ENCODE peak calls at places on chromosomes 16 and 17, in five cellular contexts. I is colonic mucosa, R is endothelial cell of umbilical vein, B is cardiac muscle cell, P is tibial artery. L is an unnamed sample.

GRCh38 chr16:87416826-87417471 is 24.8 kb downstream of the MAP1LC3B start:
- DNase-seq in I (peak), R (peak), B (no peak), P (peak), L (no peak)

GRCh38 chr16:66878067-66878466 is 2.2 kb upstream of the PDP2 start:
- DNase-seq in I (no peak), R (no peak), B (no peak), P (no peak), L (no peak)

GRCh38 chr17:43601280-43602050 is 55.3 kb upstream of the ETV4 start:
- DNase-seq in I (no peak), R (peak), B (no peak), P (peak), L (no peak)

GRCh38 chr16:23505942-23506605 is 4.2 kb downstream of the GGA2 start:
- DNase-seq in I (no peak), R (no peak), B (no peak), P (no peak), L (no peak)

GRCh38 chr17:78527345-78527744 is 49.9 kb downstream of the DNAH17 start:
- DNase-seq in I (no peak), R (no peak), B (no peak), P (no peak), L (no peak)

GRCh38 chr16:49620158-49620867 is 235.6 kb downstream of the ZNF423 start:
- DNase-seq in I (peak), R (peak), B (peak), P (peak), L (no peak)

GRCh38 chr17:19021622-19022083 is 17.1 kb upstream of the FAM83G start:
- DNase-seq in I (no peak), R (no peak), B (no peak), P (no peak), L (no peak)

GRCh38 chr16:58963479-58963878 is 229.4 kb upstream of the GOT2 start:
- DNase-seq in I (no peak), R (no peak), B (no peak), P (no peak), L (no peak)

GRCh38 chr16:66916518-66916917 is 2.2 kb downstream of the CDH16 start:
- DNase-seq in I (no peak), R (no peak), B (no peak), P (no peak), L (no peak)

GRCh38 chr17:40646791-40647548 is 648 bp downstream of the SMARCE1 start:
- DNase-seq in I (no peak), R (peak), B (peak), P (no peak), L (no peak)

GRCh38 chr16:69105501-69106361 is at the start of gene HAS3:
- DNase-seq in I (peak), R (peak), B (peak), P (no peak), L (peak)
- TF ChIP-seq CTCF in I (no peak), R (peak), B (peak), P (no peak), L (peak)

GRCh38 chr16:9109255-9109654 is 17.8 kb downstream of the HAPSTR1 start:
- DNase-seq in I (no peak), R (no peak), B (no peak), P (no peak), L (no peak)
- H3K4me3 ChIP-seq in I (no peak), R (no peak), B (no peak), P (no peak), L (no peak)

DNA sequence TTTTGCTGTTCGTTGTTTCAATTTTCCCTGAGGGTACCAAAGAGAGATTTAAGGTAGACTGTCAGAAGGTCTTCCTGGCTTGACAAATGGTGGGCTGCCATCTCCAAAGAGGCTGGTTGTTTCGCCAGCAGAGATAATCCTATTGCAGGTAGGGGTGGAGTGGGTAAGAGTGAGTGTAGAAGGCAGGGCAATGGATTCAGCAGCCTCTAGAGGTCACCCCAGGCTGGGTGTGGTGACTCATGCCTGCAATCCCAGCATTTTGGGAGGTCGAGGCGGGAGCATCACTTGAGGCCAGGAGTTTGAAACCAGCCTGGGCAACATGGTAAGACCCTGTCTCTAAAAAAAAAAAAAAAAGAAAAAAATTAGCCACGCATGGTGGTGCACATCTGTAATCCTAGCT is 34.6 kb downstream of the DCAKD start:
- DNase-seq in I (no peak), R (no peak), B (no peak), P (no peak), L (no peak)
- TF ChIP-seq CTCF in I (no peak), R (no peak), B (peak), P (no peak), L (peak)

DNA sequence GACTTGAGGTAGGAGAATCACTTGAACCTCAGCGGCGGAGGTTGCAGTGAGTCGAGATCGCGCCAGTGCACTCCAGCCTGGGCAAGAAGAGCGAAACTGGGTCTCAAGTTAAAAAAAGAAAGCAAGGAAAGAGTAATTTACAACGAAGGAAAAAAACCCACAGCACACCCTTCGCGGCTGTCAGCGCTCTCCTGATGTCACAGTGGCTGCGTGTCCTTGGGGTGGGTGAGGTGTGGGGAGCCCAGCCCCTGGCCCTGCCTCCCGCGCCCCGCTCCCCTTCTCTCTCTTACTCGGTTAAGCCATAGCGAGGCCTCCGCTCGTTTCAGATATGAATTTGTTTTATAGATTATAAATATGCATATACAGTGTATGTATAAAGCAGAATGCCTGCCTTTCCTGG is 740 bp upstream of the JPT2 start:
- DNase-seq in I (no peak), R (no peak), B (no peak), P (no peak), L (no peak)
- H3K4me3 ChIP-seq in I (no peak), R (no peak), B (peak), P (peak), L (peak)